ENCODE peak calls at places on chromosomes 3 and 15, in six cellular contexts. One of them, this sample, is unnamed.
A peak's percentile ranks its signal among the peaks of the same experiment; 100 is the strongest.

GRCh38 chr15:29920515-29920914 is 98.2 kb upstream of the TJP1 start:
- DNase-seq in AG09309: no peak
- DNase-seq in left ventricle myocardium inferior: no peak
- DNase-seq in breast epithelium: no peak
- DNase-seq in uterus: no peak
- DNase-seq in nephron progenitor cell: no peak
- DNase-seq in this sample: no peak

GRCh38 chr3:27060336-27060735 is 308.8 kb downstream of the NEK10 start:
- DNase-seq in AG09309: no peak
- DNase-seq in nephron progenitor cell: no peak
- DNase-seq in left ventricle myocardium inferior: no peak
- DNase-seq in uterus: no peak
- DNase-seq in breast epithelium: no peak
- DNase-seq in this sample: no peak

GRCh38 chr15:36208868-36209582 is 370.4 kb upstream of the CDIN1 start:
- DNase-seq in uterus: no peak
- DNase-seq in AG09309: no peak
- DNase-seq in left ventricle myocardium inferior: no peak
- DNase-seq in nephron progenitor cell: no peak
- DNase-seq in breast epithelium: no peak
- DNase-seq in this sample: no peak

GRCh38 chr3:13189639-13190375 is 116.6 kb upstream of the IQSEC1 start:
- DNase-seq in breast epithelium: peak; percentile 42
- DNase-seq in uterus: no peak
- DNase-seq in nephron progenitor cell: peak; percentile 43
- DNase-seq in left ventricle myocardium inferior: no peak
- DNase-seq in AG09309: peak; percentile 11
- DNase-seq in this sample: no peak

GRCh38 chr3:133271491-133271890 is 128.4 kb upstream of the BFSP2 start:
- DNase-seq in uterus: no peak
- DNase-seq in breast epithelium: no peak
- DNase-seq in nephron progenitor cell: no peak
- DNase-seq in left ventricle myocardium inferior: no peak
- DNase-seq in AG09309: no peak
- DNase-seq in this sample: no peak

GRCh38 chr15:47292638-47293037 is 424.7 kb upstream of the SEMA6D start:
- DNase-seq in left ventricle myocardium inferior: no peak
- DNase-seq in nephron progenitor cell: no peak
- DNase-seq in uterus: no peak
- DNase-seq in AG09309: no peak
- DNase-seq in breast epithelium: no peak
- DNase-seq in this sample: no peak

GRCh38 chr3:179526989-179527391 is 35.7 kb upstream of the ACTL6A start:
- DNase-seq in nephron progenitor cell: peak; percentile 15
- DNase-seq in uterus: peak; percentile 72
- DNase-seq in breast epithelium: no peak
- DNase-seq in left ventricle myocardium inferior: peak; percentile 59
- DNase-seq in AG09309: no peak
- DNase-seq in this sample: peak; percentile 25

GRCh38 chr3:144966560-144966959 is 994.9 kb downstream of the DIPK2A start:
- DNase-seq in uterus: no peak
- DNase-seq in breast epithelium: no peak
- DNase-seq in left ventricle myocardium inferior: no peak
- DNase-seq in AG09309: no peak
- DNase-seq in nephron progenitor cell: no peak
- DNase-seq in this sample: no peak

GRCh38 chr3:5022966-5023776 is 43.9 kb downstream of the BHLHE40 start:
- DNase-seq in nephron progenitor cell: no peak
- DNase-seq in uterus: peak; percentile 82
- DNase-seq in breast epithelium: no peak
- DNase-seq in left ventricle myocardium inferior: no peak
- DNase-seq in AG09309: peak; percentile 95
- DNase-seq in this sample: peak; percentile 82

GRCh38 chr15:34217587-34218225 is 7.1 kb upstream of the EMC4 start:
- DNase-seq in nephron progenitor cell: no peak
- DNase-seq in uterus: no peak
- DNase-seq in AG09309: peak; percentile 40
- DNase-seq in left ventricle myocardium inferior: no peak
- DNase-seq in breast epithelium: no peak
- DNase-seq in this sample: no peak

GRCh38 chr15:29061746-29062660 is 176.2 kb downstream of the APBA2 start:
- DNase-seq in breast epithelium: no peak
- DNase-seq in AG09309: no peak
- DNase-seq in nephron progenitor cell: no peak
- DNase-seq in left ventricle myocardium inferior: no peak
- DNase-seq in uterus: no peak
- DNase-seq in this sample: no peak

GRCh38 chr3:72259755-72260589 is 475.0 kb upstream of the PROK2 start:
- DNase-seq in nephron progenitor cell: no peak
- DNase-seq in breast epithelium: no peak
- DNase-seq in uterus: no peak
- DNase-seq in left ventricle myocardium inferior: no peak
- DNase-seq in AG09309: no peak
- DNase-seq in this sample: no peak

GRCh38 chr15:92091155-92091734 is 237.7 kb downstream of the SLCO3A1 start:
- DNase-seq in uterus: no peak
- DNase-seq in left ventricle myocardium inferior: no peak
- DNase-seq in nephron progenitor cell: peak; percentile 85
- DNase-seq in breast epithelium: peak; percentile 57
- DNase-seq in AG09309: no peak
- DNase-seq in this sample: no peak

GRCh38 chr3:150165396-150166094 is 194.8 kb upstream of the PFN2 start:
- DNase-seq in uterus: no peak
- DNase-seq in AG09309: no peak
- DNase-seq in left ventricle myocardium inferior: no peak
- DNase-seq in nephron progenitor cell: no peak
- DNase-seq in breast epithelium: no peak
- DNase-seq in this sample: no peak

GRCh38 chr3:114929971-114930732 is 216.9 kb downstream of the ZBTB20 start:
- DNase-seq in left ventricle myocardium inferior: no peak
- DNase-seq in nephron progenitor cell: no peak
- DNase-seq in breast epithelium: no peak
- DNase-seq in uterus: no peak
- DNase-seq in AG09309: no peak
- DNase-seq in this sample: no peak

GRCh38 chr3:24156466-24156865 is 211.4 kb downstream of the NR1D2 start:
- DNase-seq in AG09309: peak; percentile 29
- DNase-seq in uterus: no peak
- DNase-seq in breast epithelium: no peak
- DNase-seq in nephron progenitor cell: no peak
- DNase-seq in left ventricle myocardium inferior: no peak
- DNase-seq in this sample: no peak

GRCh38 chr3:24100694-24101402 is 155.8 kb downstream of the NR1D2 start:
- DNase-seq in nephron progenitor cell: no peak
- DNase-seq in left ventricle myocardium inferior: no peak
- DNase-seq in AG09309: no peak
- DNase-seq in uterus: no peak
- DNase-seq in breast epithelium: no peak
- DNase-seq in this sample: no peak

GRCh38 chr15:33298631-33299030 is 12.1 kb upstream of the RYR3 start:
- DNase-seq in breast epithelium: no peak
- DNase-seq in left ventricle myocardium inferior: no peak
- DNase-seq in nephron progenitor cell: no peak
- DNase-seq in uterus: no peak
- DNase-seq in AG09309: no peak
- DNase-seq in this sample: no peak

GRCh38 chr15:58966698-58967097 is 20.8 kb upstream of the RNF111 start:
- DNase-seq in left ventricle myocardium inferior: no peak
- DNase-seq in nephron progenitor cell: no peak
- DNase-seq in breast epithelium: no peak
- DNase-seq in uterus: no peak
- DNase-seq in AG09309: no peak
- DNase-seq in this sample: no peak

GRCh38 chr15:98547741-98548166 is 100.6 kb upstream of the IGF1R start:
- DNase-seq in left ventricle myocardium inferior: no peak
- DNase-seq in nephron progenitor cell: peak; percentile 60
- DNase-seq in breast epithelium: no peak
- DNase-seq in uterus: peak; percentile 30
- DNase-seq in AG09309: no peak
- DNase-seq in this sample: no peak

GRCh38 chr3:153246805-153247204 is 84.8 kb downstream of the RAP2B start:
- DNase-seq in left ventricle myocardium inferior: no peak
- DNase-seq in breast epithelium: no peak
- DNase-seq in AG09309: peak; percentile 81
- DNase-seq in uterus: no peak
- DNase-seq in nephron progenitor cell: no peak
- DNase-seq in this sample: peak; percentile 79

GRCh38 chr3:61578667-61579367 is 17.4 kb downstream of the PTPRG start:
- DNase-seq in breast epithelium: no peak
- DNase-seq in left ventricle myocardium inferior: no peak
- DNase-seq in AG09309: no peak
- DNase-seq in uterus: no peak
- DNase-seq in nephron progenitor cell: no peak
- DNase-seq in this sample: no peak

GRCh38 chr3:172201136-172201989 is 162.0 kb downstream of the FNDC3B start:
- DNase-seq in breast epithelium: peak; percentile 82
- DNase-seq in AG09309: peak; percentile 96
- DNase-seq in uterus: peak; percentile 75
- DNase-seq in left ventricle myocardium inferior: peak; percentile 89
- DNase-seq in nephron progenitor cell: no peak
- DNase-seq in this sample: peak; percentile 77

GRCh38 chr3:37934631-37935289 is 55.8 kb upstream of the VILL start:
- DNase-seq in nephron progenitor cell: no peak
- DNase-seq in breast epithelium: no peak
- DNase-seq in left ventricle myocardium inferior: no peak
- DNase-seq in uterus: no peak
- DNase-seq in AG09309: no peak
- DNase-seq in this sample: no peak

GRCh38 chr15:90582553-90582952 is 52.8 kb downstream of the CRTC3 start:
- DNase-seq in uterus: no peak
- DNase-seq in AG09309: no peak
- DNase-seq in breast epithelium: no peak
- DNase-seq in nephron progenitor cell: no peak
- DNase-seq in left ventricle myocardium inferior: no peak
- DNase-seq in this sample: no peak

GRCh38 chr15:39392469-39393047 is 188.3 kb upstream of the THBS1 start:
- DNase-seq in uterus: no peak
- DNase-seq in left ventricle myocardium inferior: no peak
- DNase-seq in nephron progenitor cell: no peak
- DNase-seq in breast epithelium: no peak
- DNase-seq in AG09309: no peak
- DNase-seq in this sample: no peak

DNA sequence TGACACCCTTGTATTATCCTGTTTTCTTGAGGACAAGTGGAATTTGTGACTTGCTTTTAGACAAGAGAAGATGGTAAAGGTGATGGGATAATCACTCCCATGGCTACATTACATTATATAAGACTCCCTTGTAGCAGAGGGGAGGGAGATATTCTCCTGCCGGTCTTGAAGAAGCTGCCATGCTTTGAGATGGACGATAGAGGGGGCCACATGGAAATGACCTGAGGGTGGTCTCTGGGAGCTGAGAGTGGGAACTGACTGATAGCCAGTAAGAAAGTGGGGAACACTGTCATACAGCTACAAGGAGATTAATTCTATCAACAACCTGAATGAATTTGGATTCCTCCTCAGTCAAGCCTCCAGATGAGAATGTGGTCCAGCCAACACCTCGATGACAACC is 540.1 kb downstream of the NTRK3 start:
- DNase-seq in AG09309: no peak
- DNase-seq in nephron progenitor cell: no peak
- DNase-seq in uterus: no peak
- DNase-seq in left ventricle myocardium inferior: no peak
- DNase-seq in breast epithelium: no peak
- DNase-seq in this sample: no peak
- TF ChIP-seq CTCF in AG09309: no peak
- TF ChIP-seq CTCF in nephron progenitor cell: peak; percentile 17
- TF ChIP-seq CTCF in uterus: no peak
- TF ChIP-seq CTCF in left ventricle myocardium inferior: no peak
- TF ChIP-seq CTCF in breast epithelium: no peak
- TF ChIP-seq CTCF in this sample: no peak

GRCh38 chr3:155491696-155492095 is 198.2 kb upstream of the STRIT1 start:
- DNase-seq in AG09309: no peak
- DNase-seq in left ventricle myocardium inferior: no peak
- DNase-seq in breast epithelium: no peak
- DNase-seq in nephron progenitor cell: no peak
- DNase-seq in uterus: no peak
- DNase-seq in this sample: no peak
- TF ChIP-seq CTCF in AG09309: no peak
- TF ChIP-seq CTCF in left ventricle myocardium inferior: no peak
- TF ChIP-seq CTCF in breast epithelium: no peak
- TF ChIP-seq CTCF in nephron progenitor cell: no peak
- TF ChIP-seq CTCF in uterus: no peak
- TF ChIP-seq CTCF in this sample: no peak

GRCh38 chr15:78308422-78309021 is 9.1 kb upstream of the SKIC8 start:
- DNase-seq in AG09309: no peak
- DNase-seq in left ventricle myocardium inferior: peak; percentile 53
- DNase-seq in breast epithelium: no peak
- DNase-seq in uterus: no peak
- DNase-seq in nephron progenitor cell: peak; percentile 89
- DNase-seq in this sample: peak; percentile 34
- TF ChIP-seq CTCF in AG09309: peak; percentile 96
- TF ChIP-seq CTCF in left ventricle myocardium inferior: peak; percentile 87
- TF ChIP-seq CTCF in breast epithelium: peak; percentile 28
- TF ChIP-seq CTCF in uterus: peak; percentile 59
- TF ChIP-seq CTCF in nephron progenitor cell: peak; percentile 97
- TF ChIP-seq CTCF in this sample: peak; percentile 97

DNA sequence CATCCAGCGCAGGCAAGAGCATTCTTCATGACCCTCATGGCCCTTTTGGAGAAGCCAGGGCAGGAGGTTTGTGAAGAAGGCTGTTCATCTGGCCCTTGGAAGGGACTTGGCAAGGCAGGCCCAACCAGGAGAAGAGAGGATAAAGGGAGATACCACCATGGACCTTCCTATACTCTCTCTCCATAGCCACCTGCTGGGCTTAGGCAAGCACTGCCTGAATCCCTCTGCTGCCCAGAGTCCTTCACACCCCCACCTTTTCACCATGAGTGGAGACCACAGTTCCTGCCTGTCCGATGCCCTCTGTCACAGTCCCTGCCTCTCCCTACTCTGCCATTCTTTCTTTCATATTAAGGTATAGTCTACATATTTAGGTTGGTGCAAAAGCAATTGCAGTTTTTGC is 10.6 kb upstream of the SFMBT1 start:
- DNase-seq in AG09309: no peak
- DNase-seq in breast epithelium: no peak
- DNase-seq in nephron progenitor cell: no peak
- DNase-seq in left ventricle myocardium inferior: no peak
- DNase-seq in uterus: no peak
- DNase-seq in this sample: no peak
- TF ChIP-seq CTCF in AG09309: peak; percentile 42
- TF ChIP-seq CTCF in breast epithelium: no peak
- TF ChIP-seq CTCF in nephron progenitor cell: no peak
- TF ChIP-seq CTCF in left ventricle myocardium inferior: peak; percentile 41
- TF ChIP-seq CTCF in uterus: no peak
- TF ChIP-seq CTCF in this sample: peak; percentile 7